ENCODE peak calls at places on chromosome 7, in four cellular contexts. Q, D, X and N are unnamed samples.

GRCh38 chr7:151046603-151047573 is 1.4 kb upstream of the ASIC3 start:
- DNase-seq in D (no peak), Q (no peak), X (no peak), N (no peak)

GRCh38 chr7:519974-520458 is 370 bp upstream of the PDGFA start:
- DNase-seq in D (no peak), X (peak; percentile 67), Q (peak; percentile 78), N (peak; percentile 60)

GRCh38 chr7:15764986-15765385 is 78.5 kb upstream of the MEOX2 start:
- DNase-seq in Q (no peak), D (no peak), X (no peak), N (no peak)

GRCh38 chr7:138625849-138626230 is 75.3 kb downstream of the SVOPL start:
- DNase-seq in Q (no peak), X (no peak), D (no peak), N (no peak)

GRCh38 chr7:80660939-80661338 is 22.5 kb downstream of the CD36 start:
- DNase-seq in D (no peak), X (no peak), Q (no peak), N (no peak)

GRCh38 chr7:13965077-13965476 is 24.4 kb downstream of the ETV1 start:
- DNase-seq in X (no peak), D (no peak), Q (no peak), N (no peak)

GRCh38 chr7:100003711-100004661 is 11.4 kb upstream of the ZKSCAN1 start:
- DNase-seq in D (peak; percentile 99), X (no peak), Q (no peak), N (no peak)

GRCh38 chr7:99374121-99375064 is at the start of gene ARPC1B:
- DNase-seq in X (peak; percentile 93), Q (peak; percentile 74), D (peak; percentile 57), N (peak; percentile 89)

GRCh38 chr7:99679032-99679399 is 780 bp downstream of the CYP3A5 start:
- DNase-seq in Q (no peak), D (peak; percentile 83), X (peak; percentile 75), N (no peak)

GRCh38 chr7:151432658-151433521 is 7.1 kb downstream of the CRYGN start:
- DNase-seq in X (no peak), Q (no peak), D (no peak), N (no peak)

GRCh38 chr7:13989138-13989943 is at the start of gene ETV1:
- DNase-seq in Q (peak; percentile 88), D (peak; percentile 14), X (peak; percentile 86), N (peak; percentile 67)

GRCh38 chr7:77797734-77798393 is 370 bp downstream of the TMEM60 start:
- DNase-seq in Q (peak; percentile 64), X (peak; percentile 56), D (no peak), N (peak; percentile 50)

GRCh38 chr7:48389977-48390376 is 218.7 kb downstream of the ABCA13 start:
- DNase-seq in X (no peak), D (no peak), Q (no peak), N (no peak)

GRCh38 chr7:12777257-12777656 is 89.8 kb downstream of the ARL4A start:
- DNase-seq in X (peak; percentile 27), D (no peak), Q (no peak), N (no peak)

GRCh38 chr7:20330797-20331230 is at the start of gene ITGB8:
- DNase-seq in X (no peak), D (no peak), Q (peak; percentile 60), N (peak; percentile 31)

GRCh38 chr7:75991531-75992082 is 2.8 kb downstream of the TMEM120A start:
- DNase-seq in Q (no peak), D (no peak), X (no peak), N (no peak)

GRCh38 chr7:39741942-39742623 is 118.7 kb downstream of the RALA start:
- DNase-seq in Q (peak; percentile 96), D (no peak), X (peak; percentile 71), N (peak; percentile 56)

GRCh38 chr7:34756691-34757090 is 98.7 kb downstream of the NPSR1 start:
- DNase-seq in X (no peak), D (no peak), Q (no peak), N (no peak)

GRCh38 chr7:79453558-79454324 is at the start of gene MAGI2:
- DNase-seq in D (peak; percentile 41), Q (peak; percentile 60), X (no peak), N (peak; percentile 53)

GRCh38 chr7:143811-144453 is 48.4 kb upstream of the FAM20C start:
- DNase-seq in Q (no peak), D (no peak), X (no peak), N (no peak)

GRCh38 chr7:117074378-117074777 is 121.1 kb downstream of the ST7 start:
- DNase-seq in Q (no peak), X (no peak), D (no peak), N (no peak)

GRCh38 chr7:1974714-1975113 is 258.0 kb downstream of the MAD1L1 start:
- DNase-seq in X (no peak), Q (no peak), D (no peak), N (no peak)

GRCh38 chr7:1975581-1975980 is 257.2 kb downstream of the MAD1L1 start:
- DNase-seq in D (no peak), Q (no peak), X (no peak), N (no peak)

GRCh38 chr7:1974290-1974689 is 258.5 kb downstream of the MAD1L1 start:
- DNase-seq in Q (no peak), X (no peak), D (no peak), N (no peak)

GRCh38 chr7:1973321-1974251 is 259.2 kb downstream of the MAD1L1 start:
- DNase-seq in D (no peak), X (no peak), Q (no peak), N (no peak)

GRCh38 chr7:1975179-1975578 is 257.6 kb downstream of the MAD1L1 start:
- DNase-seq in X (no peak), Q (no peak), D (no peak), N (no peak)
- TF ChIP-seq ELF4 in X (no peak), Q (no peak), D (no peak), N (no peak)

DNA sequence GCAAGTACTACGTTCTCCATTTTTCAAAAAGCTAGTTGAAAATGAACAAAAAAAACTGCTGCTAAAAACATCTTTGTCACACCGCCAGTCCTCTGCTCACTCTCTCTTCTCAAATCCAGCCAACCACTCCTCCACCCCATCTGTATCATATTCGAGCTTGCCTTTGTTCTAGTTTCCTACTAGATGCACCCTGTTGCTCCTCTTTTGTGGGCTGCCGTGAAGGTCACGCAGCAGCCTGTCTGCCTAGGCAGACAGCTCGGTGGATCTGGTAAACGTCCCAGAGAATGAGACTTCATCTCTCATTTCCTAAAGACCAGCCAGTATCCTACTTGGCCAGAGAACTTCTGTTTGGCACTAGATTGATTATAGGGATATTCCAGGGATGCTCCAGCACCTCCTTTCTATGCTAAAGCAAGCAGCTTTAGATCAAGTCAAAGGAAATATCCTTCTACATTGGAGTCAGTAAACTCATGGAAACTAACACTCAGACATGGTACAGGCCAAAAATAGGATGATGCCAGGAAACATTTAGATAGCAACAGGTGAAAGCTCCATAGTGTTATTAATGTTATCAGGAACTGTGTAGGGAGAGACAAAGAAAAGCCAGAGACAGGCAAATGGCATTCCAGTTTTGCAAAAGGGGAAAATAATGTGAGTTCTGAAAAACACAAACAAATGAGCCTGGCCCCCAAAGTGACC is 8.7 kb upstream of the PLXNA4 start:
- DNase-seq in Q (no peak), D (no peak), X (no peak), N (no peak)
- TF ChIP-seq ELF4 in Q (no peak), D (no peak), X (no peak), N (no peak)

GRCh38 chr7:30046127-30046774 is 18.0 kb downstream of the PLEKHA8 start:
- DNase-seq in X (no peak), D (no peak), Q (no peak), N (no peak)
- TF ChIP-seq ELF4 in X (no peak), D (no peak), Q (no peak), N (no peak)

GRCh38 chr7:158595068-158595467 is 7.4 kb upstream of the PTPRN2 start:
- DNase-seq in Q (no peak), X (no peak), D (no peak), N (no peak)
- TF ChIP-seq ELF4 in Q (no peak), X (no peak), D (no peak), N (no peak)

GRCh38 chr7:147197006-147197405 is 1080.4 kb downstream of the CNTNAP2 start:
- DNase-seq in D (peak; percentile 7), Q (no peak), X (no peak), N (no peak)
- TF ChIP-seq ELF4 in D (no peak), Q (no peak), X (no peak), N (no peak)

GRCh38 chr7:83987764-83988163 is 206.8 kb downstream of the SEMA3A start:
- DNase-seq in X (no peak), D (no peak), Q (no peak), N (no peak)

GRCh38 chr7:83985766-83986165 is 208.8 kb downstream of the SEMA3A start:
- DNase-seq in D (no peak), X (no peak), Q (no peak), N (no peak)

DNA sequence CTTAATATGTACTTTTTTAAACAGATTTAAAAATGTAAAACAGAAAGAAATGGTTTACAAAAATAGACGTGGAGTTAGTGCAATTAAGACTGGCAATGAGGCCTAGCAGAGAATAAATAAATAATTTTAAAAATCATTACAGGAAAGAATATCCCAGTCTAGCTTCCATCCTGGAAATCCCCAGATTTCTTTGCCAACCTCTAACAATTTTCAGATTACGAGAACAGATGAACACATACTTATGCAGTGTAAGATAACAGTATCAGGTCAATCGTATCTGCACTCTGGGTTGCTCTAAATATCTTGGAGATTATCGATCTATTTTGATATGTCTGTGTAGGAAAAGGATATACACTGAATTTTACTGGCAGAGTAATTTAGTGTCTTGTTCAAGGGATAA is 210.5 kb downstream of the SEMA3A start:
- DNase-seq in D (no peak), X (no peak), Q (no peak), N (no peak)
- TF ChIP-seq ELF4 in D (no peak), X (no peak), Q (no peak), N (no peak)

GRCh38 chr7:94338921-94339371 is 55.7 kb upstream of the COL1A2 start:
- DNase-seq in X (peak; percentile 61), D (no peak), Q (no peak), N (no peak)
- TF ChIP-seq ELF4 in X (no peak), D (no peak), Q (no peak), N (no peak)

DNA sequence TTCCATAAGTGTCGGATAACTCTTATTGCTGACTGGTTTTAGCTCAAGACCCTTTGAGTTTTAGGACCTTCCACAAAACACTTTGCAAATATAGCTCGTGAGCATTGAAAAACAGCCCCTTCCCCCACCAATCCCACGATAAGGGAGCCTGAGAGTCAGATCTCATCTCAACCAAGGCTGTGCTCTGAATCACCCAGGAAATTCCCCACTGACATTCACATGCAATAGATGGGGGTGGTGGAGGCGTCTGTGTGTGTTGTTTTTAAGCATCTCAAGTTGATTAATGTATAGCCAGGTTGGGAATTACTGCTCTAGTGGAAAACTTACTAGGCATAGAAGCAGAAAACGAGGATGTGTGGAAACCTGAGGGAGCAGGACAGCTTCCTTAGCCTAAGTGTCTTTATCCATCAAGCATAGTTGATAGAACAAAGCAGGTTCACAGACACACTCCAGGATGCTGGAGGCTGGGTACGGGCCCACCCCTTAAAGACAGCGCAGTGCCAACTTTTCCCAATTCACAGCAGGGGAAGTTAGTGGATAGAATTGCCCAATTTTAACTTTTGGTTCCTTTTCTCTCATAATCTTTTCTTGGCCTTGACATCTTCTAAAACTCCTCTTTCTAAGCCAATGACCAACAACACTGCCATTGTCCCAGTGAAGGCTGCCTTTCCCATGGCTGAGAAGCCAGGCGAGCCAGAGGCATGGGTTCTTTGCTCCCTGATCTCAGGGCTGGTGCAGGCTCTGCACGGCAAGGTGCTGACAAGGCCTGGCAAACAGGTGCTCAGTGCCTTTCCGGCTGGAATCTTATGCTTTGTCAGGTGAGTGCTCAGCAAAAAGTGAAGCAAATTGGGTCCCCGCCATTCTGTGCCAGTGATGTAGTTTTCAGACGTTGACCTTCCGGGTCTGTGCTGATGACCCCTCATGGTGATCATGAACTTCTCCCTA is 98.5 kb upstream of the INSIG1 start:
- DNase-seq in Q (no peak), X (no peak), D (no peak), N (no peak)
- TF ChIP-seq ELF4 in Q (no peak), X (no peak), D (no peak), N (no peak)

GRCh38 chr7:44538798-44539668 is 2.1 kb downstream of the NPC1L1 start:
- DNase-seq in X (no peak), Q (no peak), D (no peak), N (no peak)
- TF ChIP-seq ELF4 in X (no peak), Q (no peak), D (no peak), N (no peak)